ENCODE peak calls at places on chromosomes 16 and 17, in six cellular contexts. A is HCT116, W is GM23338, N is A549, V is GM12878, Q is Panc1. X is an unnamed sample.

GRCh38 chr17:40499551-40500189 is 1.8 kb downstream of the TNS4 start:
- DNase-seq in A (no peak), Q (no peak), V (no peak), W (peak), N (peak), X (no peak)

GRCh38 chr16:53668869-53669268 is 34.8 kb downstream of the RPGRIP1L start:
- DNase-seq in Q (no peak), A (no peak), W (no peak), N (no peak), V (no peak), X (no peak)

GRCh38 chr17:70047619-70048018 is 27.4 kb upstream of the KCNJ16 start:
- DNase-seq in N (peak), Q (no peak), W (no peak), V (no peak), A (no peak), X (no peak)

GRCh38 chr17:68704897-68705296 is 103.7 kb upstream of the FAM20A start:
- DNase-seq in V (no peak), A (no peak), N (no peak), W (no peak), Q (no peak), X (no peak)

GRCh38 chr16:57803413-57803990 is 1.2 kb upstream of the KIFC3 start:
- DNase-seq in Q (no peak), W (peak), V (no peak), A (no peak), N (no peak), X (no peak)

GRCh38 chr16:29857133-29857760 is 5.8 kb downstream of the CDIPT start:
- DNase-seq in A (no peak), N (no peak), Q (no peak), W (no peak), V (no peak), X (no peak)

GRCh38 chr16:81201267-81201666 is 37.2 kb upstream of the BCO1 start:
- DNase-seq in N (no peak), Q (no peak), W (no peak), A (no peak), V (no peak), X (no peak)

GRCh38 chr16:8950580-8951077 is 13.1 kb downstream of the USP7 start:
- DNase-seq in N (no peak), A (no peak), W (no peak), V (no peak), Q (no peak), X (no peak)

GRCh38 chr17:5110816-5111215 is 862 bp downstream of the ZNF232 start:
- DNase-seq in A (no peak), Q (no peak), N (no peak), W (peak), V (no peak), X (no peak)

GRCh38 chr16:50183316-50183715 is 30.2 kb downstream of the TENT4B start:
- DNase-seq in Q (no peak), N (no peak), V (no peak), A (no peak), W (no peak), X (no peak)

GRCh38 chr16:87017388-87018012 is 299.7 kb downstream of the C16orf95 start:
- DNase-seq in N (peak), V (no peak), A (peak), W (peak), Q (peak), X (peak)

GRCh38 chr17:75459590-75460267 is 3.3 kb downstream of the TMEM94 start:
- DNase-seq in N (no peak), Q (no peak), A (no peak), V (peak), W (no peak), X (peak)

GRCh38 chr17:67528751-67529436 is 151.8 kb downstream of the PITPNC1 start:
- DNase-seq in N (peak), V (no peak), A (peak), Q (peak), W (peak), X (no peak)

GRCh38 chr17:39822051-39822450 is 42.1 kb downstream of the IKZF3 start:
- DNase-seq in Q (no peak), A (no peak), N (no peak), W (no peak), V (no peak), X (no peak)

GRCh38 chr17:79831367-79832210 is 7.7 kb downstream of the CBX4 start:
- DNase-seq in W (peak), V (no peak), Q (no peak), N (peak), A (no peak), X (no peak)

DNA sequence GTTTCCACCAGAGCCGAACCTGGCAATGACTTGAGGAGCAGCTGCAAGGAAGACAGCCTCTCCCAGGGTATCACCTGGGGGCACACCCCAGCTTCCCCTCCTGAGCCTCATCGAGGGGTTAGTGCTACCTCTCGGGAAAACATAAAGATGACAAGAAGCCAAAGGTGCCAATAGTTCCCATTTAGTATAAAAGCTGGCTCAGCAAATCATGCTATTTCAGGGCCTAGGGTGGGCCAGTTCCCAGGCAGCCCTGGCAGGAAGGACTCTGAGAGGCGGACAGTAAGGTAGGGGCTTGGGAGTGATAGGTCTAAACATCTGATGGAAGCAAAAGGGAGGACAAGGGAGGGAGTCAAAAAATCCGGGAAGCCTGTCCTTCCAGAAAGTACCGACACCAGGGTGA is 46.2 kb downstream of the SOST start:
- DNase-seq in W (no peak), A (no peak), V (no peak), N (no peak), Q (no peak), X (no peak)
- H3K4me3 ChIP-seq in W (no peak), A (no peak), V (no peak), N (no peak), Q (no peak), X (no peak)

GRCh38 chr16:15973460-15973859 is 24.0 kb downstream of the ABCC1 start:
- DNase-seq in Q (no peak), V (no peak), A (no peak), W (no peak), N (no peak), X (no peak)

GRCh38 chr16:15972046-15972868 is 22.8 kb downstream of the ABCC1 start:
- DNase-seq in W (no peak), A (no peak), V (no peak), N (peak), Q (no peak), X (no peak)

GRCh38 chr16:15975172-15975571 is 25.8 kb downstream of the ABCC1 start:
- DNase-seq in N (no peak), W (no peak), Q (no peak), A (no peak), V (no peak), X (no peak)

GRCh38 chr16:15976225-15976812 is 26.9 kb downstream of the ABCC1 start:
- DNase-seq in N (no peak), W (no peak), V (no peak), A (no peak), Q (no peak), X (no peak)

GRCh38 chr16:15973997-15974396 is 24.6 kb downstream of the ABCC1 start:
- DNase-seq in V (no peak), Q (no peak), N (no peak), W (no peak), A (no peak), X (no peak)
- TF ChIP-seq REST in V (no peak), Q (no peak), N (no peak), W (no peak), A (no peak), X (no peak)

DNA sequence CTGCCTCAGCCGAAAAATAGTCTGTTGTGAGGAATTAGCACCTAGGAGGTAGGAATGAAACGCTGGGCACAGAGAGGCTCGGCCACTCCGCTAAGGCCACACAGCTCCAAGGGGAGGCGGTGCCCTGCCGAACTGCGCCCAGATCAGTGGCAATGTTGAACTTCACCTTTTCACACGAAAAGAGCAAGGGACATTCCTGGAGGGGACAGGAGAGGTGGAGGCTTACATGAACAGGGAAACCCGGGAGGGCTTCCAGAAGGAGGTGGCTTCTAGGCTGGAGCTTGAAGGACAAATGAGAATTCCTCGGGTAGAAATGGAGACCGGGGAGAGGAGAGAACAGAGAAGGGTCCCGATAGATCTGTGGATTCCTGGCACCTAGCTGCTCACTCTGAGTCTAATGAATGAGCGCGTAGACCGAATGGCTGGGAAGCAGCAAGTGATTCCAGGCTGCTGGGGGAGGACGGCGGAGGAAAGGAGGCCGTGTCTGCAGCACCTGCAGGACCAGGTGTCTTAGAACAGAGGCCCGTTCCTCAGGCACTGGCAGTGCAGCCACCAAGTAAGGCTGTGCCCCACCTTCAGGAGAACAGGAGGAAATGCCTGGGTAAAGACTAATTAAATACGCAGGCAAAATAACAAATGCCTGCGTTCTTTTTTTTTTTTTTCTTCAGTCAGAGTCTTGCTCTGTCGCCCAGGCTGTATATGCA is 723 bp upstream of the SLC38A10 start:
- DNase-seq in Q (no peak), V (no peak), A (peak), N (peak), W (peak), X (no peak)
- TF ChIP-seq CTCF in Q (peak), V (peak), A (peak), N (peak), W (peak), X (peak)

GRCh38 chr16:2150418-2151187 is 2.2 kb downstream of the RAB26 start:
- DNase-seq in N (peak), W (peak), V (no peak), A (no peak), Q (no peak), X (no peak)
- H3K4me3 ChIP-seq in N (peak), W (peak), V (peak), A (peak), Q (peak), X (no peak)

GRCh38 chr17:63170795-63171194 is 204.8 kb downstream of the TANC2 start:
- DNase-seq in Q (no peak), W (no peak), N (no peak), A (no peak), V (no peak), X (no peak)

GRCh38 chr17:63178530-63178929 is 212.5 kb downstream of the TANC2 start:
- DNase-seq in Q (no peak), N (no peak), V (no peak), W (no peak), A (no peak), X (no peak)

GRCh38 chr17:63171428-63172205 is 205.6 kb downstream of the TANC2 start:
- DNase-seq in W (no peak), V (no peak), N (no peak), Q (no peak), A (no peak), X (no peak)

GRCh38 chr17:63173903-63174302 is 207.9 kb downstream of the TANC2 start:
- DNase-seq in Q (no peak), V (no peak), A (no peak), W (no peak), N (no peak), X (no peak)

GRCh38 chr17:63173450-63173849 is 207.4 kb downstream of the TANC2 start:
- DNase-seq in W (no peak), V (no peak), Q (no peak), A (no peak), N (no peak), X (no peak)
- TF ChIP-seq REST in W (no peak), V (no peak), Q (no peak), A (no peak), N (no peak), X (no peak)

X was measured in HL-60.